ENCODE peak calls at places on chromosomes 3 and 15, in nine cellular contexts. N, J, U, W, M, Z, I, H and D are unnamed samples.

GRCh38 chr15:69909719-69910444 is 187.8 kb downstream of the TLE3 start:
- DNase-seq in N (no peak), J (no peak), U (no peak), W (no peak), M (no peak), Z (no peak), I (peak; percentile 85), H (no peak), D (no peak)

GRCh38 chr3:25537476-25537875 is 109.4 kb downstream of the RARB start:
- DNase-seq in N (no peak), J (no peak), U (no peak), W (no peak), M (no peak), Z (no peak), I (no peak), H (no peak), D (no peak)

GRCh38 chr15:48017747-48018146 is 103.0 kb upstream of the SLC24A5 start:
- DNase-seq in N (no peak), J (no peak), U (no peak), W (no peak), M (peak; percentile 25), Z (no peak), I (no peak), H (no peak), D (no peak)

GRCh38 chr3:138230525-138230924 is 43.4 kb downstream of the ARMC8 start:
- DNase-seq in N (no peak), J (no peak), U (no peak), W (peak; percentile 25), M (no peak), Z (peak; percentile 28), I (no peak), H (no peak), D (no peak)

GRCh38 chr3:123110238-123110952 is 43.6 kb downstream of the PDIA5 start:
- DNase-seq in N (no peak), J (no peak), U (no peak), W (no peak), M (no peak), Z (no peak), I (no peak), H (no peak), D (no peak)

GRCh38 chr3:52005571-52005986 is 9.9 kb upstream of the RPL29 start:
- DNase-seq in N (peak; percentile 71), J (no peak), U (no peak), W (peak; percentile 81), M (peak; percentile 82), Z (peak; percentile 41), I (peak; percentile 76), H (no peak), D (no peak)

GRCh38 chr3:49763981-49764380 is 22.4 kb downstream of the IP6K1 start:
- DNase-seq in N (no peak), J (no peak), U (no peak), W (no peak), M (no peak), Z (no peak), I (no peak), H (no peak), D (no peak)

GRCh38 chr3:171700653-171701052 is 109.6 kb downstream of the PLD1 start:
- DNase-seq in N (no peak), J (no peak), U (no peak), W (no peak), M (no peak), Z (no peak), I (no peak), H (no peak), D (no peak)

GRCh38 chr3:140943781-140944547 is 2.3 kb downstream of the SLC25A36 start:
- DNase-seq in N (no peak), J (no peak), U (no peak), W (no peak), M (no peak), Z (no peak), I (no peak), H (no peak), D (no peak)
- H3K4me3 ChIP-seq in N (peak overlapping the region; percentile 69), J (peak overlapping the region; percentile 96), U (peak overlapping the region; percentile 91), W (peak overlapping the region; percentile 75), M (no peak overlapping the region), Z (peak overlapping the region; percentile 7), I (no peak overlapping the region), H (peak overlapping the region; percentile 96), D (peak overlapping the region; percentile 89)

GRCh38 chr3:126259411-126260391 is 79.3 kb upstream of the ALDH1L1 start:
- DNase-seq in N (no peak), J (peak; percentile 76), U (no peak), W (peak; percentile 35), M (peak; percentile 83), Z (peak; percentile 53), I (peak; percentile 71), H (no peak), D (no peak)
- H3K4me3 ChIP-seq in N (no peak overlapping the region), J (peak overlapping the region; percentile 12), U (no peak overlapping the region), W (no peak overlapping the region), M (no peak overlapping the region), Z (no peak overlapping the region), I (no peak overlapping the region), H (no peak overlapping the region), D (no peak overlapping the region)

DNA sequence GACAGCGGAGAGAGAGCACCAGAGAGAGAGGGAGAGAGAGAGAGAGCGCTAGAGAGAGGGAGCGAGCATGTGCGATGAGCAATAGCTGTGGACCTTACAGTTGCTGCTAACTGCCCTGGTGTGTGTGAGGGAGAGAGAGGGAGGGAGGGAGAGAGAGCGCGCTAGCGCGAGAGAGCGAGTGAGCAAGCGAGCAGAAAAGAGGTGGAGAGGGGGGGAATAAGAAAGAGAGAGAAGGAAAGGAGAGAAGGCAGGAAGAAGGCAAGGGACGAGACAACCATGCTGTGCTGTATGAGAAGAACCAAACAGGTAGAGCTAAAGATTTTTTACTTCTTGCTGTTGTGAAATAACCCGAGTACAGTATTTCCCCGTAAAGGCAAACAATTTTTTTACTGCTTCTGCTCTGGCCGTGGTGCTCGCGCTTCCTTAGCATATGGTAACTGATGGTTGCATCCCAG is at the start of gene GAP43:
- DNase-seq in N (peak; percentile 85), J (peak; percentile 15), U (no peak), W (peak; percentile 84), M (peak; percentile 25), Z (peak; percentile 91), I (peak; percentile 94), H (peak; percentile 35), D (peak; percentile 82)
- H3K4me3 ChIP-seq in N (peak within 1 kb of the TSS; percentile 62), J (peak within 1 kb of the TSS; percentile 9), U (no peak within 1 kb of the TSS), W (peak within 1 kb of the TSS; percentile 55), M (no peak within 1 kb of the TSS), Z (peak within 1 kb of the TSS; percentile 56), I (peak within 1 kb of the TSS; percentile 50), H (peak within 1 kb of the TSS; percentile 41), D (peak within 1 kb of the TSS; percentile 35)

DNA sequence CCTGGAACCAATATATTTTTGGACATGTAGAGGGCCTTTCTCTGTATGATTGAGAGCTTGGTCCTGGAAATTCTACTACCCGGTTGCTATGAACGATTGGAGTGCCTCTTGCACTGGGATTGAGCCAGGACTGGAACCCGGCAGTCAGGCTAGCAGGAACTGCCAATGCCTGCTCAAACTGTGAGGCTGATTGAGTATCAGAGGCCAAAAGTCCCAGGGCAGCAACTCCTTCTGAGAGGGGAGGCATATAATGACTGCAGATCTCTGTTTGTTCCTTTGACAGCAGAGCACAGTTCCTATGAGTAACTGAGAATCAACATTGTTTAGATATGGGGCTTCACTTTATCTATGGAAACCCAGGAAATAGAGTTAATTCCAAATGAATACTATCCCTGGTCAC is 12.9 kb downstream of the IQCH start:
- DNase-seq in N (no peak), J (no peak), U (no peak), W (no peak), M (no peak), Z (no peak), I (peak; percentile 74), H (no peak), D (no peak)
- H3K4me3 ChIP-seq in N (no peak overlapping the region), J (no peak overlapping the region), U (no peak overlapping the region), W (no peak overlapping the region), M (no peak overlapping the region), Z (no peak overlapping the region), I (no peak overlapping the region), H (no peak overlapping the region), D (no peak overlapping the region)

DNA sequence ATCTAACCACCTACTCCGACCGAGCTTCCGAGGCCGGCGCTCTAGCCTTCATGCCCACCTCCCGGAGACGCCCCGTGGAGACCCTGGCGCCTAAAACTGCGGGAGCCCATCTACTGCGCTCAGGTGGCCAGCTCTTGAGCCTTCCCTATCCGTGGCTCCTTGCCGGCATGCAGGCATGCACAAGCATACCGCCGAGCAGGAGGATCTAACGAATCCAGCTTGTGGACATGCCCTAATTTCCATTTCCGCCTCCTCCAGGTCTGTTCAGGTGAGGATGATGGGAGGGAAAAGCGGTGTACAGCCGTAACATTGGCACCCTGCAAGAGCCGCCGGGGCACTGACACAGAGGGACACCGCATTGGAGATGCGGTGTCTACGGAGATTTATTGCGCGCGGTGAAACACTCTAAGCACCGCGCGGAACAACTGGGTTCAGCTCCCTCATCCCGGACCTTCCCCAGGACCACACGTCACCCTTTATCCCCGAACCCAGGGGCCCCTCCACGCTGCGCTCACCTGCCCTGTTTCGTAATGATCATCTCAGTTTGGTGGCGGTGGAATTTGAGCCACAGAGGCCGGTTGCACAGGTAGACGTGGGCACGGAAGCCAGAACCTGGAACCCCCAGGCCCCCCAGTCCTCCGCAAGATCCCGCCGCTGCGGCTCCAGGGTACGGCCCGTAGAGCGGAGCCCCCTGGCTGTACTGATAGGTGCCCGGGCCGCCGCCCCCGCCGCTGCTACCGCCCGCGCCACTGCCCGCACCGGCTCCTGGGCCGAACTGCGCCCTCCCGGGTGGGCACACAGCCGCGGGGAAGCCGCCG is 1.0 kb downstream of the EOMES start:
- DNase-seq in N (no peak), J (no peak), U (no peak), W (no peak), M (peak; percentile 41), Z (no peak), I (peak; percentile 90), H (no peak), D (no peak)
- H3K4me3 ChIP-seq in N (peak overlapping the region; percentile 7), J (peak overlapping the region; percentile 39), U (peak overlapping the region; percentile 18), W (peak overlapping the region; percentile 29), M (peak overlapping the region; percentile 0), Z (peak overlapping the region; percentile 38), I (peak overlapping the region; percentile 96), H (peak overlapping the region; percentile 35), D (peak overlapping the region; percentile 57)

GRCh38 chr3:13878711-13879101 is 1.2 kb downstream of the WNT7A start:
- DNase-seq in N (no peak), J (no peak), U (no peak), W (no peak), M (no peak), Z (no peak), I (peak; percentile 39), H (no peak), D (no peak)

GRCh38 chr3:13876451-13876850 is 3.4 kb downstream of the WNT7A start:
- DNase-seq in N (no peak), J (no peak), U (no peak), W (no peak), M (no peak), Z (no peak), I (no peak), H (no peak), D (no peak)

GRCh38 chr3:13879946-13880810 is at the start of gene WNT7A:
- DNase-seq in N (no peak), J (no peak), U (peak; percentile 37), W (no peak), M (peak; percentile 33), Z (no peak), I (peak; percentile 54), H (no peak), D (peak; percentile 36)

GRCh38 chr3:13879102-13879945 is 547 bp downstream of the WNT7A start:
- DNase-seq in N (no peak), J (no peak), U (no peak), W (no peak), M (peak; percentile 37), Z (no peak), I (peak; percentile 56), H (no peak), D (no peak)

GRCh38 chr3:13877911-13878710 is 1.8 kb downstream of the WNT7A start:
- DNase-seq in N (no peak), J (no peak), U (no peak), W (no peak), M (peak; percentile 15), Z (no peak), I (no peak), H (no peak), D (no peak)
- H3K4me3 ChIP-seq in N (no peak overlapping the region), J (peak overlapping the region; percentile 17), U (no peak overlapping the region), W (no peak overlapping the region), M (no peak overlapping the region), Z (no peak overlapping the region), I (no peak overlapping the region), H (peak overlapping the region; percentile 61), D (no peak overlapping the region)